ENCODE peak calls at places on chromosome 7, in four cellular contexts. A is psoas muscle; Y is CD8-positive, alpha-beta memory T cell; D is endodermal cell. T is an unnamed sample.
A peak's percentile ranks its signal among the peaks of the same experiment; 100 is the strongest.

GRCh38 chr7:12895296-12895695 is 207.9 kb downstream of the ARL4A start:
- DNase-seq in A (no peak), Y (no peak), D (no peak), T (no peak)

GRCh38 chr7:68176974-68177373 is 1180.3 kb downstream of the TYW1 start:
- DNase-seq in A (no peak), Y (no peak), D (peak; percentile 93), T (no peak)

GRCh38 chr7:50142421-50143113 is 49.5 kb upstream of the ZPBP start:
- DNase-seq in A (no peak), Y (peak; percentile 15), D (no peak), T (peak; percentile 63)

GRCh38 chr7:98249106-98249505 is 2.9 kb downstream of the TECPR1 start:
- DNase-seq in A (no peak), Y (no peak), D (no peak), T (peak; percentile 14)

GRCh38 chr7:152411389-152411788 is 24.4 kb downstream of the KMT2C start:
- DNase-seq in A (no peak), Y (no peak), D (peak; percentile 78), T (no peak)

GRCh38 chr7:129771928-129772479 is 160.5 kb downstream of the NRF1 start:
- DNase-seq in A (no peak), Y (no peak), D (peak; percentile 67), T (no peak)

GRCh38 chr7:109844362-109844761 is 1246.6 kb upstream of the LRRN3 start:
- DNase-seq in A (no peak), Y (no peak), D (no peak), T (no peak)

GRCh38 chr7:129773328-129773731 is 161.8 kb downstream of the NRF1 start:
- DNase-seq in A (no peak), Y (no peak), D (peak; percentile 53), T (no peak)

GRCh38 chr7:105364748-105365147 is 24.0 kb downstream of the SRPK2 start:
- DNase-seq in A (no peak), Y (no peak), D (no peak), T (no peak)

GRCh38 chr7:2476776-2477446 is 713 bp upstream of the GRIFIN start:
- DNase-seq in A (no peak), Y (no peak), D (peak; percentile 58), T (no peak)

GRCh38 chr7:27147211-27148030 is at the start of gene HOXA6:
- DNase-seq in A (peak; percentile 91), Y (no peak), D (peak; percentile 63), T (no peak)

GRCh38 chr7:86932038-86932512 is 127.4 kb downstream of the ELAPOR2 start:
- DNase-seq in A (no peak), Y (no peak), D (no peak), T (no peak)

GRCh38 chr7:55124989-55125875 is 106.4 kb downstream of the EGFR start:
- DNase-seq in A (peak; percentile 61), Y (no peak), D (peak; percentile 71), T (no peak)

GRCh38 chr7:13713092-13713491 is 276.4 kb downstream of the ETV1 start:
- DNase-seq in A (no peak), Y (no peak), D (no peak), T (no peak)

GRCh38 chr7:144670251-144670650 is 165.6 kb downstream of the TPK1 start:
- DNase-seq in A (no peak), Y (no peak), D (no peak), T (peak; percentile 5)

GRCh38 chr7:131040467-131040932 is 287.2 kb upstream of the MKLN1 start:
- DNase-seq in A (no peak), Y (peak; percentile 39), D (peak; percentile 83), T (peak; percentile 65)

GRCh38 chr7:4099651-4100050 is 582.4 kb upstream of the FOXK1 start:
- DNase-seq in A (no peak), Y (no peak), D (no peak), T (no peak)

GRCh38 chr7:85730016-85730415 is 543.2 kb upstream of the SEMA3D start:
- DNase-seq in A (no peak), Y (no peak), D (no peak), T (no peak)

GRCh38 chr7:67462781-67463191 is 466.2 kb downstream of the TYW1 start:
- DNase-seq in A (no peak), Y (no peak), D (no peak), T (no peak)

GRCh38 chr7:134625571-134625970 is 21.1 kb upstream of the BPGM start:
- DNase-seq in A (no peak), Y (no peak), D (no peak), T (no peak)

GRCh38 chr7:16615234-16615633 is 30.3 kb downstream of the ANKMY2 start:
- DNase-seq in A (no peak), Y (no peak), D (peak; percentile 65), T (no peak)

GRCh38 chr7:131027287-131027773 is 293.3 kb upstream of the KLF14 start:
- DNase-seq in A (peak; percentile 69), Y (peak; percentile 49), D (peak; percentile 35), T (peak; percentile 55)

GRCh38 chr7:49852619-49853462 is 79.4 kb downstream of the VWC2 start:
- DNase-seq in A (no peak), Y (no peak), D (peak; percentile 89), T (no peak)

GRCh38 chr7:106369349-106369748 is 84.6 kb upstream of the NAMPT start:
- DNase-seq in A (no peak), Y (no peak), D (no peak), T (no peak)

GRCh38 chr7:130896898-130897514 is 163.0 kb upstream of the KLF14 start:
- DNase-seq in A (peak; percentile 89), Y (peak; percentile 65), D (peak; percentile 90), T (peak; percentile 80)

GRCh38 chr7:45923290-45923689 is 2.2 kb upstream of the IGFBP3 start:
- DNase-seq in A (peak; percentile 83), Y (peak; percentile 22), D (peak; percentile 92), T (peak; percentile 30)

GRCh38 chr7:54996391-54996790 is 22.4 kb upstream of the EGFR start:
- DNase-seq in A (no peak), Y (no peak), D (no peak), T (no peak)

GRCh38 chr7:44313621-44314031 is 11.8 kb downstream of the CAMK2B start:
- DNase-seq in A (peak; percentile 87), Y (no peak), D (no peak), T (no peak)

GRCh38 chr7:27168265-27168947 is 3.1 kb upstream of the HOXA9 start:
- DNase-seq in A (peak; percentile 88), Y (no peak), D (peak; percentile 75), T (no peak)

DNA sequence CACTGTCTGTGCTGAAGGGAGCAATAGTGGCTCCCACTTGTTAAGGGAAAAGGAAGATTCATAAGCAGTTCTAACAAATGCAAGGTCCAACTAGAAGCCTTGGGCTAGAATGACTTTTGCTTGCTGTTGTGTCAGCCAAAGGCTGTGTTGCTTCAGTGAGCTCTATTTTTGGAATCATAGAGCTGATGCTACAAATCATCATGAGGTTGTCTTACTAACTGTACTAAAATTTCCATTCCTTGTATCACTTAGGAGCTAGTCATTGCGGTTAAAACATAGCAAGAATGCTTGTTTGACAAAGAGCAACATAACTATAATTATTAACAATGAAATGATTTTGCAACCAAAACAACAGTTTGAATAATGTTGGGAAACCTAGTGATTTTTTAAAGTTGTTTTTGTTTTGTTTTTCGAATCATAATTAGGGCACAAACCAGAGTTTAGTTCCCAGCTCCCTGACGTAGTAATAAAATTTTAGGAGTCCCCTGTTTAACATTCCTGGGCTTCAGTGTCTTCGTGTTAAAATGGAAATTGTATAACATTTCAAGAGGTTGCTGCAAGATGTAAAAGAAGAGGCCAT is 183.5 kb downstream of the MACC1 start:
- DNase-seq in A (no peak), Y (no peak), D (no peak), T (no peak)
- H3K4me1 ChIP-seq in A (no peaks in the 10 kb centered on the region), Y (no peaks in the 10 kb centered on the region), D (no peaks in the 10 kb centered on the region), T (no peaks in the 10 kb centered on the region)

GRCh38 chr7:149763563-149764240 is 9.7 kb downstream of the ZNF467 start:
- DNase-seq in A (no peak), Y (no peak), D (no peak), T (no peak)
- H3K36me3 ChIP-seq in A (no peaks in the 10 kb centered on the region), Y (no peaks in the 10 kb centered on the region), D (no peaks in the 10 kb centered on the region), T (no peaks in the 10 kb centered on the region)

GRCh38 chr7:21920931-21921330 is 24.8 kb downstream of the CDCA7L start:
- DNase-seq in A (no peak), Y (no peak), D (no peak), T (no peak)
- H3K4me1 ChIP-seq in A (peaks cover 7% of the 10 kb centered on the region), Y (no peaks in the 10 kb centered on the region), D (peaks cover 14% of the 10 kb centered on the region), T (no peaks in the 10 kb centered on the region)

DNA sequence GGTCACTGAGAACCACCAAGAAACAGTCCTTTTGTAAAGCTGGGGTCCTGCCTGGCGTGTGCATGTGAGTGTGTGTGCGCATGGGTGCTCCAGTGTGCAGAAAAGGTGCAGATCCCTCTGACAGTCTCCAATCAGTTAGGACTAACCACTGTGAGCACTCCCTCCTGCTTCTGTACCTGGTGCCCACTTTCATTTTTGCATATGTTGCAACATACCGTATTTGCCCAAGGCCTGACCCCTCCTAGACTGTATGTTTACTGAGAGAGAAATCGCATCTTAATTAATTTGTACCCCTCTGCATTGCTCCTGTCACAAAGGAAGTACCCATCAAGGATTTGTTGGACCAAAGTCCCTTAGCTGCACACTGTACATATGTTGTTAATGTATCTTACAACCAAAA is 16.7 kb downstream of the PAXIP1 start:
- DNase-seq in A (no peak), Y (no peak), D (no peak), T (no peak)
- H3K36me3 ChIP-seq in A (no peaks in the 10 kb centered on the region), Y (no peaks in the 10 kb centered on the region), D (peaks cover 64% of the 10 kb centered on the region), T (no peaks in the 10 kb centered on the region)

GRCh38 chr7:42154168-42154567 is 82.8 kb downstream of the GLI3 start:
- DNase-seq in A (no peak), Y (no peak), D (no peak), T (no peak)

GRCh38 chr7:42156541-42156865 is 80.5 kb downstream of the GLI3 start:
- DNase-seq in A (no peak), Y (no peak), D (no peak), T (no peak)

GRCh38 chr7:42155836-42156540 is 81.0 kb downstream of the GLI3 start:
- DNase-seq in A (no peak), Y (no peak), D (no peak), T (no peak)

GRCh38 chr7:42159150-42159549 is 77.9 kb downstream of the GLI3 start:
- DNase-seq in A (no peak), Y (no peak), D (no peak), T (no peak)

GRCh38 chr7:42156957-42157721 is 79.9 kb downstream of the GLI3 start:
- DNase-seq in A (no peak), Y (no peak), D (no peak), T (no peak)
- H3K4me1 ChIP-seq in A (no peaks in the 10 kb centered on the region), Y (no peaks in the 10 kb centered on the region), D (peaks cover 6% of the 10 kb centered on the region), T (no peaks in the 10 kb centered on the region)

GRCh38 chr7:30047124-30047523 is 18.9 kb downstream of the PLEKHA8 start:
- DNase-seq in A (no peak), Y (no peak), D (no peak), T (no peak)

GRCh38 chr7:30057741-30058140 is 29.5 kb downstream of the PLEKHA8 start:
- DNase-seq in A (no peak), Y (no peak), D (no peak), T (no peak)

GRCh38 chr7:30048582-30048981 is 20.4 kb downstream of the PLEKHA8 start:
- DNase-seq in A (no peak), Y (no peak), D (no peak), T (no peak)

GRCh38 chr7:30049173-30049572 is 21.0 kb downstream of the PLEKHA8 start:
- DNase-seq in A (no peak), Y (no peak), D (no peak), T (no peak)

DNA sequence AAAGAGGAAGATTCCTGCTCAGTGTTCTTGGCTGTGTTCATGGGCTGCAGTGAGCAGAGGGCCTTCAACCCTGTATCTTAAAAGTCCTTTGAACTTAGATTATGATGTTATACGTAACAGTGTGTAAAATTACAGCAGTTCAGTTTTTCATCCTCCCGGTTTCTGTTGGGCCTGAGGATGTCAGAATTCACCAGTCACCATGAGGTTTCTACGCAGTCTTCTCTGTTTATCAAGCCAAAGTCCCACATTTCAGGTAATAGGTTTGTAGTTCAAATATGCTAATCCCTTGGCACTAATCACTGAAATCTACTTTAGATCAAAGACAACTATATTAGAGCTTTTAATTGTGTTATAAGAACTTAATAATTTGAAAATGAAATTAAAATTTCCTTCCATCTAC is 24.9 kb downstream of the PLEKHA8 start:
- DNase-seq in A (no peak), Y (no peak), D (no peak), T (no peak)
- H3K36me3 ChIP-seq in A (peaks cover 8% of the 10 kb centered on the region), Y (peaks cover 9% of the 10 kb centered on the region), D (peaks cover 82% of the 10 kb centered on the region), T (peaks cover 7% of the 10 kb centered on the region)

T was measured in CD4-positive, alpha-beta memory T cell.